ENCODE peak calls at places on chromosome 16, in five cellular contexts. I, Y, Z, R and P are unnamed samples.

GRCh38 chr16:83713597-83713996 is 94.2 kb upstream of the HSBP1 start:
- DNase-seq in I (no peak), Z (no peak), Y (no peak), R (no peak), P (peak; percentile 21)

GRCh38 chr16:80931985-80932720 is 74.5 kb downstream of the CMC2 start:
- DNase-seq in I (peak; percentile 41), Z (peak; percentile 88), Y (peak; percentile 21), R (peak; percentile 82), P (no peak)

GRCh38 chr16:53757971-53758609 is 54.1 kb downstream of the FTO start:
- DNase-seq in R (no peak), Y (no peak), I (no peak), Z (no peak), P (no peak)

GRCh38 chr16:88451586-88452484 is 1.2 kb upstream of the ZFPM1 start:
- DNase-seq in Z (no peak), Y (peak; percentile 31), R (no peak), I (no peak), P (no peak)

GRCh38 chr16:48687421-48688038 is 77.5 kb upstream of the N4BP1 start:
- DNase-seq in I (peak; percentile 18), Y (peak; percentile 19), R (peak; percentile 84), Z (no peak), P (peak; percentile 76)

GRCh38 chr16:2762711-2763110 is 10.3 kb downstream of the SRRM2 start:
- DNase-seq in Z (no peak), I (no peak), R (no peak), Y (no peak), P (no peak)

GRCh38 chr16:3256146-3256875 is at the start of gene MEFV:
- DNase-seq in Y (no peak), I (peak; percentile 9), Z (no peak), R (peak; percentile 19), P (peak; percentile 19)

GRCh38 chr16:87178177-87178863 is 138.9 kb downstream of the C16orf95 start:
- DNase-seq in Z (no peak), R (peak; percentile 39), Y (no peak), I (no peak), P (no peak)

GRCh38 chr16:66874079-66874775 is 6.1 kb upstream of the PDP2 start:
- DNase-seq in I (no peak), R (peak; percentile 44), Y (no peak), Z (no peak), P (peak; percentile 36)

GRCh38 chr16:30430428-30430970 is 669 bp upstream of the DCTPP1 start:
- DNase-seq in Y (no peak), Z (no peak), I (no peak), R (no peak), P (no peak)

GRCh38 chr16:11586856-11587642 is at the start of gene LITAF:
- DNase-seq in Z (peak; percentile 94), I (peak; percentile 76), R (peak; percentile 83), Y (peak; percentile 69), P (no peak)

GRCh38 chr16:86087561-86088230 is 188.7 kb downstream of the IRF8 start:
- DNase-seq in Y (no peak), R (no peak), I (no peak), Z (peak; percentile 76), P (no peak)

GRCh38 chr16:17334096-17334495 is 136.7 kb downstream of the XYLT1 start:
- DNase-seq in Z (no peak), R (peak; percentile 60), Y (no peak), I (no peak), P (no peak)

GRCh38 chr16:11017499-11017898 is 73.1 kb downstream of the CLEC16A start:
- DNase-seq in Y (no peak), Z (no peak), R (no peak), I (no peak), P (no peak)

GRCh38 chr16:57593021-57593420 is 35.4 kb upstream of the ADGRG1 start:
- DNase-seq in Y (no peak), Z (peak; percentile 82), R (no peak), I (no peak), P (no peak)

GRCh38 chr16:70649300-70649699 is 2.9 kb downstream of the IL34 start:
- DNase-seq in Y (no peak), Z (no peak), R (no peak), I (no peak), P (no peak)

GRCh38 chr16:23642246-23642774 is 1.0 kb downstream of the DCTN5 start:
- DNase-seq in Y (no peak), R (no peak), Z (no peak), I (no peak), P (no peak)

GRCh38 chr16:3401719-3402397 is 843 bp downstream of the ZNF174 start:
- DNase-seq in R (peak; percentile 31), Z (no peak), Y (no peak), I (no peak), P (no peak)

GRCh38 chr16:53061701-53062159 is 6.9 kb downstream of the CHD9 start:
- DNase-seq in Z (no peak), Y (no peak), R (no peak), I (peak; percentile 84), P (no peak)

GRCh38 chr16:51538707-51539604 is 387.9 kb upstream of the SALL1 start:
- DNase-seq in R (peak; percentile 90), Y (no peak), Z (no peak), I (no peak), P (peak; percentile 95)

GRCh38 chr16:54462151-54462651 is 175.6 kb upstream of the IRX3 start:
- DNase-seq in Y (no peak), I (no peak), Z (no peak), R (peak; percentile 69), P (no peak)

GRCh38 chr16:81537721-81538561 is 93.3 kb downstream of the CMIP start:
- DNase-seq in I (no peak), R (no peak), Z (no peak), Y (no peak), P (peak; percentile 25)

GRCh38 chr16:70675851-70676513 is 9.9 kb downstream of the MTSS2 start:
- DNase-seq in Z (no peak), I (no peak), R (no peak), Y (no peak), P (no peak)

GRCh38 chr16:23249830-23250229 is 52.3 kb upstream of the SCNN1B start:
- DNase-seq in Y (no peak), R (no peak), I (no peak), Z (no peak), P (no peak)

GRCh38 chr16:26334218-26335111 is 642.7 kb downstream of the HS3ST4 start:
- DNase-seq in I (no peak), Y (no peak), R (no peak), Z (no peak), P (no peak)

GRCh38 chr16:57537596-57538234 is 1.3 kb upstream of the CCDC102A start:
- DNase-seq in Y (peak; percentile 19), R (no peak), I (no peak), Z (peak; percentile 66), P (no peak)

GRCh38 chr16:75445298-75445697 is 12.0 kb upstream of the CFDP1 start:
- DNase-seq in I (no peak), Y (no peak), Z (peak; percentile 39), R (no peak), P (no peak)

GRCh38 chr16:86661715-86662114 is 83.4 kb downstream of the FOXL1 start:
- DNase-seq in R (peak; percentile 35), I (no peak), Y (no peak), Z (no peak), P (no peak)

GRCh38 chr16:87607871-87608270 is 5.6 kb downstream of the JPH3 start:
- DNase-seq in R (no peak), Y (no peak), I (no peak), Z (no peak), P (no peak)

GRCh38 chr16:27346818-27347217 is 33.0 kb downstream of the IL4R start:
- DNase-seq in I (no peak), R (no peak), Z (no peak), Y (no peak), P (no peak)

GRCh38 chr16:85391175-85391707 is 221.9 kb upstream of the GSE1 start:
- DNase-seq in Z (peak; percentile 81), I (no peak), Y (no peak), R (no peak), P (no peak)

GRCh38 chr16:51637744-51638100 is 486.7 kb upstream of the SALL1 start:
- DNase-seq in I (no peak), Z (no peak), Y (no peak), R (no peak), P (no peak)

GRCh38 chr16:69017036-69017783 is 88.2 kb upstream of the HAS3 start:
- DNase-seq in I (no peak), Z (no peak), Y (no peak), R (peak; percentile 59), P (no peak)

GRCh38 chr16:7910116-7910515 is 577.5 kb downstream of the RBFOX1 start:
- DNase-seq in Z (no peak), Y (no peak), I (no peak), R (no peak), P (no peak)

GRCh38 chr16:58258326-58258725 is 36.5 kb downstream of the PRSS54 start:
- DNase-seq in I (no peak), Z (no peak), R (no peak), Y (no peak), P (no peak)